ENCODE peak calls at places on chromosome 13, in four cellular contexts. B, F, G and U are unnamed samples.
A peak's percentile ranks its signal among the peaks of the same experiment; 100 is the strongest.

GRCh38 chr13:33349996-33350826 is 64.7 kb upstream of the STARD13 start:
- DNase-seq in F (peak; percentile 61), B (peak; percentile 47), G (peak; percentile 50), U (peak; percentile 52)

GRCh38 chr13:45564108-45564507 is 51.4 kb downstream of the ERICH6B start:
- DNase-seq in G (peak; percentile 66), F (no peak), B (no peak), U (peak; percentile 47)

GRCh38 chr13:39941236-39941635 is 285.8 kb downstream of the COG6 start:
- DNase-seq in B (no peak), G (no peak), F (no peak), U (no peak)

GRCh38 chr13:44024496-44025155 is 144.9 kb downstream of the LACC1 start:
- DNase-seq in F (no peak), G (peak; percentile 21), B (no peak), U (no peak)

GRCh38 chr13:111604087-111604486 is 283.6 kb downstream of the TEX29 start:
- DNase-seq in G (no peak), B (no peak), F (no peak), U (no peak)

GRCh38 chr13:33218020-33218419 is 67.5 kb downstream of the STARD13 start:
- DNase-seq in B (no peak), F (no peak), G (peak; percentile 48), U (peak; percentile 48)

GRCh38 chr13:51457086-51457485 is 4.2 kb upstream of the INTS6 start:
- DNase-seq in F (no peak), G (no peak), B (no peak), U (no peak)

GRCh38 chr13:29791508-29791907 is 58.9 kb downstream of the UBL3 start:
- DNase-seq in G (no peak), B (no peak), F (no peak), U (no peak)

GRCh38 chr13:31920301-31920818 is 111.2 kb upstream of the FRY start:
- DNase-seq in F (no peak), G (peak; percentile 17), B (no peak), U (peak; percentile 21)

GRCh38 chr13:25292301-25292700 is 5.0 kb upstream of the MTMR6 start:
- DNase-seq in F (no peak), B (no peak), G (no peak), U (no peak)

GRCh38 chr13:78758549-78758948 is 99.6 kb upstream of the OBI1 start:
- DNase-seq in F (no peak), B (no peak), G (no peak), U (no peak)

GRCh38 chr13:29369060-29369743 is 226.3 kb downstream of the SLC7A1 start:
- DNase-seq in F (no peak), B (peak; percentile 76), G (peak; percentile 56), U (peak; percentile 60)

GRCh38 chr13:59771272-59771671 is 392.5 kb downstream of the DIAPH3 start:
- DNase-seq in F (no peak), B (peak; percentile 20), G (peak; percentile 57), U (peak; percentile 47)

GRCh38 chr13:46278474-46278873 is 66.7 kb downstream of the LRRC63 start:
- DNase-seq in B (peak; percentile 6), G (no peak), F (no peak), U (no peak)

GRCh38 chr13:84946144-84946543 is 853.1 kb downstream of the SLITRK6 start:
- DNase-seq in G (no peak), F (no peak), B (no peak), U (peak; percentile 4)
- H3K4me3 ChIP-seq in G (no peak overlapping the region), F (no peak overlapping the region), B (no peak overlapping the region), U (no peak overlapping the region)

GRCh38 chr13:110073982-110074381 is 233.0 kb downstream of the COL4A1 start:
- DNase-seq in F (no peak), G (no peak), B (peak; percentile 73), U (no peak)
- TF ChIP-seq CTCF in F (no peak), G (no peak), B (peak; percentile 45), U (no peak)

GRCh38 chr13:27352698-27353097 is 71.7 kb upstream of the GTF3A start:
- DNase-seq in G (no peak), B (no peak), F (no peak), U (no peak)
- H3K4me3 ChIP-seq in G (no peak overlapping the region), B (no peak overlapping the region), F (no peak overlapping the region), U (no peak overlapping the region)

GRCh38 chr13:67366533-67366932 is 136.4 kb upstream of the PCDH9 start:
- DNase-seq in F (no peak), B (no peak), G (peak; percentile 66), U (peak; percentile 57)
- TF ChIP-seq CTCF in F (no peak), B (no peak), G (peak; percentile 36), U (peak; percentile 37)

GRCh38 chr13:87821512-87821911 is 150.3 kb downstream of the SLITRK5 start:
- DNase-seq in B (no peak), F (no peak), G (no peak), U (no peak)
- H3K4me3 ChIP-seq in B (no peak overlapping the region), F (no peak overlapping the region), G (no peak overlapping the region), U (no peak overlapping the region)

GRCh38 chr13:100828226-100828625 is 153.6 kb upstream of the TMTC4 start:
- DNase-seq in B (peak; percentile 70), F (no peak), G (no peak), U (no peak)
- TF ChIP-seq CTCF in B (peak; percentile 60), F (no peak), G (no peak), U (no peak)

DNA sequence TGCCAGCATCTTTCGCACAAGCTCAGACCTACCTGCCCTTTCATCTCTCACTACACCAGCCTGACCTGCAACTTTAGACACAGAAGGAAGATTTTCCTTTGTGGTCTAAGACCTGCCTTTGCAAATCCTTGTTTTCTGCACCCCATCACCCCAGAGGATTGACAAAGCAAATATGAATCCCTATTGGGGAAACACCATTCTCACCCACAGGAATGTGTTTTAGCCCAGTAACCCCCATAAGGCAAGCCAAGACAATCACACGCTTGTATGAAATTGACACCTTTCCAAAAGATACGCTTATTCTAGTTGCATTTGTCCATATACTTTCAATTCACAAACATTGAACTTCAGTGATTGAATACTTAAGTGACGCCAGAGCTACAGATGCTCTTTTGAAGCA is 55.7 kb downstream of the SPATA13 start:
- DNase-seq in B (no peak), G (no peak), F (no peak), U (no peak)
- H3K4me3 ChIP-seq in B (no peak overlapping the region), G (no peak overlapping the region), F (no peak overlapping the region), U (no peak overlapping the region)